ENCODE peak calls at places on chromosomes 12 and 14, in four cellular contexts. W is endothelial cell of umbilical vein, P is HepG2, G is A549. U is an unnamed sample.
A peak's percentile ranks its signal among the peaks of the same experiment; 100 is the strongest.

GRCh38 chr12:46224401-46224800 is 44.4 kb downstream of the SLC38A1 start:
- DNase-seq in W (no peak), P (no peak), G (no peak), U (no peak)

GRCh38 chr12:28799337-28799736 is 349.7 kb upstream of the FAR2 start:
- DNase-seq in W (no peak), P (no peak), G (no peak), U (no peak)

GRCh38 chr12:55929306-55929791 is 1.6 kb upstream of the DGKA start:
- DNase-seq in W (no peak), P (no peak), G (no peak), U (peak; percentile 89)

GRCh38 chr12:43937947-43938346 is 102.1 kb downstream of the TMEM117 start:
- DNase-seq in W (peak; percentile 4), P (peak; percentile 2), G (peak; percentile 8), U (peak; percentile 62)

GRCh38 chr14:22315336-22315735 is 273.7 kb downstream of the DAD1 start:
- DNase-seq in W (no peak), P (no peak), G (no peak), U (no peak)

GRCh38 chr14:92990456-92991430 is 67.8 kb downstream of the CHGA start:
- DNase-seq in W (no peak), P (no peak), G (no peak), U (no peak)

GRCh38 chr14:66974397-66975025 is 214.7 kb upstream of the GARIN2 start:
- DNase-seq in W (peak; percentile 5), P (no peak), G (no peak), U (no peak)

GRCh38 chr12:6961278-6961694 is 9.2 kb downstream of the PHB2 start:
- DNase-seq in W (no peak), P (no peak), G (no peak), U (peak; percentile 87)

GRCh38 chr12:16076553-16076952 is 165.4 kb downstream of the DERA start:
- DNase-seq in W (no peak), P (peak; percentile 44), G (peak; percentile 28), U (peak; percentile 64)

GRCh38 chr12:98998697-98999299 is 353.7 kb downstream of the APAF1 start:
- DNase-seq in W (peak; percentile 49), P (peak; percentile 21), G (peak; percentile 73), U (peak; percentile 57)

GRCh38 chr12:124939428-124940142 is 25.1 kb upstream of the UBC start:
- DNase-seq in W (peak; percentile 91), P (peak; percentile 90), G (peak; percentile 72), U (peak; percentile 99)

GRCh38 chr12:94458882-94459772 is 540 bp downstream of the CEP83 start:
- DNase-seq in W (no peak), P (peak; percentile 17), G (peak; percentile 13), U (peak; percentile 65)

GRCh38 chr12:118827047-118827446 is 154.3 kb upstream of the SRRM4 start:
- DNase-seq in W (no peak), P (no peak), G (no peak), U (no peak)

GRCh38 chr12:31600252-31600651 is 9.3 kb upstream of the DENND5B start:
- DNase-seq in W (no peak), P (no peak), G (no peak), U (peak; percentile 31)

GRCh38 chr12:100497105-100497795 is 23.6 kb downstream of the NR1H4 start:
- DNase-seq in W (no peak), P (no peak), G (no peak), U (no peak)

GRCh38 chr12:42590324-42590934 is 883 bp upstream of the PRICKLE1 start:
- DNase-seq in W (peak; percentile 61), P (no peak), G (peak; percentile 28), U (peak; percentile 40)

GRCh38 chr14:100864206-100864605 is 38.3 kb downstream of the MEG3 start:
- DNase-seq in W (no peak), P (no peak), G (no peak), U (no peak)

GRCh38 chr12:53327435-53328042 is 6.1 kb upstream of the AAAS start:
- DNase-seq in W (peak; percentile 21), P (no peak), G (peak; percentile 42), U (peak; percentile 34)

GRCh38 chr12:7588703-7589329 is 76.9 kb downstream of the APOBEC1 start:
- DNase-seq in W (peak; percentile 62), P (peak; percentile 69), G (peak; percentile 56), U (peak; percentile 78)

GRCh38 chr12:26795899-26796298 is 37.1 kb downstream of the ITPR2 start:
- DNase-seq in W (no peak), P (no peak), G (no peak), U (no peak)

GRCh38 chr14:34676516-34677211 is 37.7 kb downstream of the CFL2 start:
- DNase-seq in W (no peak), P (no peak), G (no peak), U (no peak)

GRCh38 chr14:77026930-77027537 is 1.5 kb downstream of the IRF2BPL start:
- DNase-seq in W (peak; percentile 52), P (no peak), G (no peak), U (peak; percentile 75)

GRCh38 chr12:56636118-56636674 is 6.1 kb upstream of the BAZ2A start:
- DNase-seq in W (peak; percentile 86), P (peak; percentile 84), G (peak; percentile 96), U (peak; percentile 92)

GRCh38 chr14:43706901-43707300 is 800.2 kb downstream of the FSCB start:
- DNase-seq in W (no peak), P (no peak), G (no peak), U (no peak)

GRCh38 chr14:63542231-63542999 is 762 bp downstream of the PPP2R5E start:
- DNase-seq in W (peak; percentile 56), P (no peak), G (no peak), U (peak; percentile 36)

GRCh38 chr12:57477710-57478681 is 1.7 kb downstream of the ARHGAP9 start:
- DNase-seq in W (no peak), P (no peak), G (no peak), U (peak; percentile 82)

GRCh38 chr14:72617391-72618011 is 276.4 kb downstream of the DPF3 start:
- DNase-seq in W (peak; percentile 48), P (no peak), G (no peak), U (no peak)

GRCh38 chr14:73208390-73208789 is 28.9 kb upstream of the PAPLN start:
- DNase-seq in W (no peak), P (no peak), G (no peak), U (peak; percentile 30)

GRCh38 chr12:57905812-57906475 is 35.4 kb upstream of the ATP23 start:
- DNase-seq in W (no peak), P (no peak), G (no peak), U (no peak)

GRCh38 chr12:89556976-89557375 is 31.1 kb upstream of the POC1B start:
- DNase-seq in W (peak; percentile 35), P (peak; percentile 9), G (no peak), U (no peak)

GRCh38 chr12:116761499-116761898 is 23.4 kb downstream of the RNFT2 start:
- DNase-seq in W (no peak), P (no peak), G (no peak), U (no peak)

GRCh38 chr12:117100851-117101673 is 1.8 kb upstream of the TESC start:
- DNase-seq in W (no peak), P (no peak), G (no peak), U (peak; percentile 71)

GRCh38 chr12:96136129-96136528 is 58.0 kb upstream of the ELK3 start:
- DNase-seq in W (peak; percentile 94), P (no peak), G (no peak), U (no peak)

GRCh38 chr12:51970904-51971646 is 19.6 kb downstream of the ACVR1B start:
- DNase-seq in W (peak; percentile 89), P (peak; percentile 45), G (peak; percentile 66), U (peak; percentile 61)

GRCh38 chr12:122309564-122310121 is 43.3 kb upstream of the VPS33A start:
- DNase-seq in W (no peak), P (no peak), G (no peak), U (no peak)

GRCh38 chr14:29637406-29637805 is 290.2 kb downstream of the PRKD1 start:
- DNase-seq in W (peak; percentile 74), P (no peak), G (no peak), U (no peak)

DNA sequence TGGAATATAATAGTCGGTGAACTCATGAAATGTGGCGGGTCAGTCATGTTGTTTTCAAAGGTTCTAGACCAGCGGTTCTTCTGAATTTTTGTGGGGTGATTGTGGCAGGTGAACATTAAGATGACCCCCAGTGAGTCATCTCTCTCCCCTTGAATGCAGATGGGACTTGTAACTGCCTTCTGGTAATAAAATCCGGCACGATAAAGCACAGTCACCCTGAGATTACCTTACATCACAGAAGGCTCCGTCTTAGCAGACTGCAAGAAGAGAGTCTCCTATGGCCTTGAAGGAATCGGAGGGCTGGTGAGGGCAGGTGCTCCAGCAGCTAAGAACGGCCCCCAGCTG is 189.6 kb downstream of the FOXN3 start:
- DNase-seq in W (no peak), P (no peak), G (no peak), U (no peak)
- TF ChIP-seq MAX in W (no peak), P (no peak), G (no peak), U (no peak)

GRCh38 chr14:98931911-98932310 is 340.1 kb downstream of the BCL11B start:
- DNase-seq in W (no peak), P (no peak), G (no peak), U (peak; percentile 30)

GRCh38 chr14:98937712-98938505 is 334.1 kb downstream of the BCL11B start:
- DNase-seq in W (no peak), P (no peak), G (no peak), U (peak; percentile 60)

GRCh38 chr14:98932436-98933325 is 339.3 kb downstream of the BCL11B start:
- DNase-seq in W (no peak), P (no peak), G (no peak), U (no peak)

GRCh38 chr14:98937021-98937420 is 335.0 kb downstream of the BCL11B start:
- DNase-seq in W (no peak), P (no peak), G (no peak), U (no peak)

DNA sequence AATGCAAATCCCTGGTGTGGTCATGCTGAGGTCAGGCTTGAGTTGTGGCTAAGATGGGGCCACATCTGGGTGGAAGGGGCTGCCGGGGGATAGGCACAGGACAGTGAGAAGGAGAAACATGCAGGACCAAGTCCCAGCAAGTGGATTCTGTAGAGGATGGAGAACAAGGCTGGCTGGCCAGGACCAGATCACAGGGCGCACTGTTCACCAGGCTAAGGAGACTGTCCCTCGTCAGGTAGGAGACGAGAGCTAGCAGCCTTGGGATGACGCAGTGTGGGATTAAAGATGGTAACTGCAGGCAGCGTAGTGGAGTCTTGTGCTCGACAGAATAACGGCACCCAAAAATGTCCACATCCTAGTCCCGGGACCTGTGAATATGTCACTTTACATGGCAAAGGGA is 336.1 kb downstream of the BCL11B start:
- DNase-seq in W (no peak), P (no peak), G (no peak), U (no peak)
- TF ChIP-seq MAX in W (no peak), P (no peak), G (no peak), U (no peak)

GRCh38 chr14:96270565-96271420 is 14.8 kb downstream of the BDKRB1 start:
- DNase-seq in W (no peak), P (no peak), G (no peak), U (no peak)

GRCh38 chr14:96267336-96267735 is 11.3 kb downstream of the BDKRB1 start:
- DNase-seq in W (no peak), P (no peak), G (no peak), U (no peak)

GRCh38 chr14:96269359-96269710 is 13.3 kb downstream of the BDKRB1 start:
- DNase-seq in W (no peak), P (no peak), G (no peak), U (no peak)

GRCh38 chr14:96267916-96268315 is 11.9 kb downstream of the BDKRB1 start:
- DNase-seq in W (no peak), P (no peak), G (no peak), U (no peak)

GRCh38 chr14:96268426-96269358 is 12.7 kb downstream of the BDKRB1 start:
- DNase-seq in W (no peak), P (no peak), G (peak; percentile 82), U (peak; percentile 54)
- TF ChIP-seq MAX in W (no peak), P (no peak), G (peak; percentile 50), U (no peak)

GRCh38 chr12:107135177-107135576 is 41.8 kb upstream of the CRY1 start:
- DNase-seq in W (no peak), P (no peak), G (no peak), U (no peak)
- TF ChIP-seq MAX in W (no peak), P (no peak), G (no peak), U (no peak)